ENCODE peak calls at places on chromosome 9, in four cellular contexts. O is GM12878, V is WTC11, U is K562. A is an unnamed sample.

GRCh38 chr9:71121275-71122168 is at the start of gene TRPM3:
- DNase-seq in O (no peak), V (peak), U (no peak), A (no peak)

GRCh38 chr9:2411459-2412215 is 209.9 kb upstream of the VLDLR start:
- DNase-seq in O (no peak), V (no peak), U (no peak), A (no peak)

GRCh38 chr9:129524848-129525345 is 96.0 kb downstream of the C9orf50 start:
- DNase-seq in O (no peak), V (no peak), U (no peak), A (peak)

GRCh38 chr9:127872492-127873222 is 4.8 kb downstream of the AK1 start:
- DNase-seq in O (no peak), V (no peak), U (no peak), A (no peak)

GRCh38 chr9:18925880-18926279 is 107.1 kb downstream of the SAXO1 start:
- DNase-seq in O (no peak), V (no peak), U (no peak), A (no peak)

GRCh38 chr9:92524881-92525280 is 10.9 kb downstream of the ECM2 start:
- DNase-seq in O (no peak), V (no peak), U (no peak), A (no peak)

GRCh38 chr9:113564804-113565237 is 101.3 kb downstream of the RGS3 start:
- DNase-seq in O (no peak), V (peak), U (no peak), A (no peak)

GRCh38 chr9:37464426-37465248 is 613 bp downstream of the ZBTB5 start:
- DNase-seq in O (peak), V (peak), U (peak), A (no peak)

GRCh38 chr9:124006448-124007156 is 5.0 kb upstream of the LHX2 start:
- DNase-seq in O (no peak), V (no peak), U (no peak), A (no peak)

GRCh38 chr9:76419782-76420380 is 25.7 kb upstream of the RFK start:
- DNase-seq in O (no peak), V (no peak), U (peak), A (peak)

GRCh38 chr9:133771486-133772482 is 33.6 kb upstream of the SARDH start:
- DNase-seq in O (no peak), V (peak), U (no peak), A (no peak)

GRCh38 chr9:127721391-127721821 is 5.5 kb downstream of the TTC16 start:
- DNase-seq in O (no peak), V (no peak), U (no peak), A (no peak)

GRCh38 chr9:103407260-103407659 is 412.1 kb downstream of the CYLC2 start:
- DNase-seq in O (no peak), V (no peak), U (no peak), A (no peak)

GRCh38 chr9:32427111-32427873 is 42.8 kb downstream of the ACO1 start:
- DNase-seq in O (no peak), V (no peak), U (peak), A (peak)

GRCh38 chr9:101449071-101449721 is 13.6 kb upstream of the ALDOB start:
- DNase-seq in O (no peak), V (peak), U (peak), A (no peak)

GRCh38 chr9:131521203-131521602 is 9.9 kb downstream of the UCK1 start:
- DNase-seq in O (no peak), V (no peak), U (no peak), A (no peak)

GRCh38 chr9:115063058-115063850 is 54.7 kb downstream of the TNC start:
- DNase-seq in O (no peak), V (no peak), U (no peak), A (no peak)

GRCh38 chr9:135252980-135253304 is 165.5 kb downstream of the OLFM1 start:
- DNase-seq in O (no peak), V (no peak), U (no peak), A (no peak)

GRCh38 chr9:93673271-93673843 is 97.0 kb downstream of the PHF2 start:
- DNase-seq in O (no peak), V (peak), U (no peak), A (no peak)

GRCh38 chr9:95382433-95382832 is 64.9 kb upstream of the FANCC start:
- DNase-seq in O (no peak), V (no peak), U (no peak), A (no peak)

GRCh38 chr9:128192601-128193371 is 1.4 kb upstream of the CIZ1 start:
- DNase-seq in O (no peak), V (peak), U (peak), A (no peak)

GRCh38 chr9:114551750-114552685 is 35.6 kb upstream of the ATP6V1G1 start:
- DNase-seq in O (no peak), V (no peak), U (peak), A (peak)

GRCh38 chr9:79695531-79696218 is 123.9 kb downstream of the TLE4 start:
- DNase-seq in O (no peak), V (no peak), U (no peak), A (no peak)

GRCh38 chr9:124238546-124239140 is 19.1 kb upstream of the NEK6 start:
- DNase-seq in O (no peak), V (no peak), U (no peak), A (no peak)

GRCh38 chr9:4298255-4299005 is 1.4 kb downstream of the GLIS3 start:
- DNase-seq in O (no peak), V (no peak), U (no peak), A (no peak)

GRCh38 chr9:93904649-93905472 is 50.3 kb downstream of the BARX1 start:
- DNase-seq in O (no peak), V (peak), U (no peak), A (no peak)

GRCh38 chr9:28389411-28389810 is 816.1 kb upstream of the C9orf72 start:
- DNase-seq in O (no peak), V (no peak), U (no peak), A (no peak)

GRCh38 chr9:136327313-136327971 is at the start of gene GPSM1:
- DNase-seq in O (no peak), V (no peak), U (peak), A (no peak)

GRCh38 chr9:96137666-96138429 is 164.1 kb downstream of the HSD17B3 start:
- DNase-seq in O (no peak), V (no peak), U (no peak), A (no peak)

GRCh38 chr9:94805585-94805984 is 79.1 kb downstream of the AOPEP start:
- DNase-seq in O (peak), V (no peak), U (no peak), A (no peak)

GRCh38 chr9:112361602-112362001 is 18.3 kb upstream of the HSDL2 start:
- DNase-seq in O (no peak), V (no peak), U (peak), A (peak)

GRCh38 chr9:108553111-108553635 is 302.6 kb downstream of the ACTL7B start:
- DNase-seq in O (no peak), V (no peak), U (no peak), A (no peak)

GRCh38 chr9:114140850-114141249 is 14.5 kb upstream of the COL27A1 start:
- DNase-seq in O (no peak), V (no peak), U (no peak), A (no peak)

GRCh38 chr9:105901514-105902109 is 207.3 kb downstream of the TMEM38B start:
- DNase-seq in O (no peak), V (peak), U (peak), A (peak)

GRCh38 chr9:8266861-8267260 is 467.3 kb upstream of the DMAC1 start:
- DNase-seq in O (no peak), V (no peak), U (no peak), A (no peak)

GRCh38 chr9:8261737-8262136 is 462.2 kb upstream of the DMAC1 start:
- DNase-seq in O (no peak), V (no peak), U (no peak), A (no peak)

GRCh38 chr9:8268216-8268878 is 468.8 kb upstream of the DMAC1 start:
- DNase-seq in O (no peak), V (no peak), U (no peak), A (no peak)

GRCh38 chr9:8259028-8259427 is 459.4 kb upstream of the DMAC1 start:
- DNase-seq in O (no peak), V (no peak), U (no peak), A (no peak)

GRCh38 chr9:8262625-8263622 is 463.3 kb upstream of the DMAC1 start:
- DNase-seq in O (no peak), V (no peak), U (no peak), A (no peak)
- TF ChIP-seq CBFB in O (no peak), V (no peak), U (no peak), A (no peak)

DNA sequence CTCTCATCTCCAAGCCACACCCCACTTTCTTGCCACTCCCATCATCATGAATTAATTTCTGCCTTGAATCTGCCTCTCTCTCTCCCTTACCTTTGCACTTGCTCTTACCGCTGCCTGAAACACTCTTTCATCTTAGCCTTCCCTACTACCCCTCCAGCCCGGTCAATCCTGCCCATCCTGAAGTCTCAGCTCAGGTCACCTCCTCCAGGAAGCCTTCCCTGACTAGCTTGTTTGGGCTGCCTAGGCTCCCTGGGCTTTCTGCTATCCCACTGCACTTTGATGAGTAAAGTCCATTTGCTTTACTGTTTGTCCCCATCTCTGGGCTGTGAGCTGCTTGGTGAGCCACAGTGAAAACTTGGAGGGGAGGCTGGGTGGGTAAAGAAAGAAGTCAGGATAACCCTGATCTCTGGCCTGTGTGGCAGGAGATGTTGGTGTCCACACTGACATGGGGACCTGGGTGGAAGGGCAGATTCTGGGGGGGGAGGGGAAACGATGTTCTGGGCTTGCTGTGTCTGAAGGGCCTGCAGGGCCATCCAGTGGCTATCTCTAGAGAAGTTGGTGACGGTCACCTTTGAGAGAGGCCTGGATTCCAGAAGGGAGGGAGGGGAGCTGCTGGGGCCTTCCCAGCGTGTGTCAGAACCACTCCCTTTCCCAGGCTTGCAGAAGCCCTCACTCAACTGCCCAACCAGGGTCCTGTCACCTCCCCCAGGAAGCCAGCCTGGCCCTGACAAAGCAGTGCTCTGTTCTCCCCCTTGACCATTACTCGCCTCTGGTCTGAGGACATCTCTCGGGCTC is 75.0 kb upstream of the DAB2IP start:
- DNase-seq in O (no peak), V (no peak), U (peak), A (peak)
- TF ChIP-seq CBFB in O (no peak), V (no peak), U (no peak), A (no peak)

GRCh38 chr9:88355166-88355565 is 33.1 kb upstream of the SPIN1 start:
- DNase-seq in O (no peak), V (no peak), U (no peak), A (no peak)
- TF ChIP-seq CBFB in O (no peak), V (no peak), U (no peak), A (no peak)

GRCh38 chr9:98128316-98128715 is 9.3 kb upstream of the TRIM14 start:
- DNase-seq in O (no peak), V (no peak), U (no peak), A (no peak)
- TF ChIP-seq CBFB in O (no peak), V (no peak), U (no peak), A (no peak)

A was measured in HepG2.